ENCODE peak calls at places on chromosome 2, in eight cellular contexts. U is A549, W is Panc1, M is brain microvascular endothelial cell, F is colonic mucosa, L is lung, Z is ovary, P is stomach. Y is an unnamed sample.

GRCh38 chr2:25315316-25315680 is 26.4 kb downstream of the DNMT3A start:
- DNase-seq in U (no peak), W (no peak), M (no peak), F (no peak), L (no peak), Z (no peak), P (no peak), Y (no peak)

GRCh38 chr2:203722411-203722810 is 16.0 kb downstream of the CD28 start:
- DNase-seq in U (no peak), W (no peak), M (no peak), F (no peak), L (no peak), Z (no peak), P (no peak), Y (peak)

GRCh38 chr2:232872826-232873225 is 2.8 kb downstream of the SNORC start:
- DNase-seq in U (no peak), W (no peak), M (no peak), F (no peak), L (no peak), Z (no peak), P (no peak), Y (no peak)

GRCh38 chr2:169860149-169860548 is 32.9 kb downstream of the UBR3 start:
- DNase-seq in U (no peak), W (no peak), M (no peak), F (no peak), L (no peak), Z (no peak), P (no peak), Y (no peak)

GRCh38 chr2:7837232-7837760 is 844.6 kb upstream of the ID2 start:
- DNase-seq in U (no peak), W (no peak), M (no peak), F (no peak), L (no peak), Z (no peak), P (no peak), Y (no peak)

GRCh38 chr2:104654813-104655212 is 199.1 kb upstream of the POU3F3 start:
- DNase-seq in U (no peak), W (no peak), M (no peak), F (no peak), L (no peak), Z (no peak), P (no peak), Y (no peak)

GRCh38 chr2:79832540-79833234 is 319.8 kb downstream of the CTNNA2 start:
- DNase-seq in U (peak), W (no peak), M (no peak), F (no peak), L (no peak), Z (no peak), P (no peak), Y (peak)

GRCh38 chr2:202007015-202008011 is 26.3 kb upstream of the FZD7 start:
- DNase-seq in U (no peak), W (no peak), M (no peak), F (no peak), L (no peak), Z (no peak), P (no peak), Y (no peak)

GRCh38 chr2:142668420-142668819 is 209.0 kb upstream of the KYNU start:
- DNase-seq in U (no peak), W (no peak), M (no peak), F (no peak), L (no peak), Z (no peak), P (no peak), Y (no peak)

GRCh38 chr2:163553601-163554000 is 182.2 kb downstream of the FIGN start:
- DNase-seq in U (no peak), W (no peak), M (no peak), F (no peak), L (no peak), Z (no peak), P (no peak), Y (no peak)

GRCh38 chr2:233003658-233004555 is 9.1 kb downstream of the NGEF start:
- DNase-seq in U (no peak), W (no peak), M (no peak), F (no peak), L (no peak), Z (no peak), P (no peak), Y (no peak)

DNA sequence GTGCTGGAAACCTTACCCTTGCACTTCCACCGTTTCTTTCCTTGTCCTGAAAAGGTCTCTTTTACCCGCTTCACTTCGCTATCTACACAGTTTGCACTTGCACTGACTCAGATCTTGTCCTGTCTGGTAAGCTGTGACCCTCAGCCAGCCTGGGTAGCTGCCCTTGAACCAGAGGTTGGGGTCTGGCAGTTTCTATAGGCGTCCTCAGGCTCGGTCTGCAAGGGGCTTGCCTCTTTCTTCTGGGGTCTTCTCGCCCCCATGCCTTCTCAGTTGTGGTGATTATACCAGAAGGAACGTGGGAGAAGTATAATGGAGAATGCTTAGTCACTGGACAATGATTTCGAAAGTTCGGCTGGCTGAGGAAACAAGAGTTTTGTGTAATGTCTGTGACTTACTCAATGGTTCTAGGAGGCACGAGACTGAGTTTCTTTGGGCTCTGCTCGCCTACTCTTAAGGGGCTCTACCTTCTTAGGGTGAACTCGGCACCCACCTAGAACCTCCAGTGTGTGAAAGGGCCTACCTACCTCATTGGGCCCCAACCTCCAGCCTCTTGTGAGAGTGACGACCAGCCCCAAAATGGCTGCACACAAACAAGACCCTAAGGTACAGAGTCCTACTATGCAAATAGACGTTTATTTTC is 6.9 kb upstream of the STAT1 start:
- DNase-seq in U (peak), W (no peak), M (peak), F (peak), L (peak), Z (peak), P (peak), Y (no peak)
- TF ChIP-seq CTCF in U (no peak), W (no peak), M (no peak), F (no peak), L (no peak), Z (no peak), P (no peak), Y (no peak)

DNA sequence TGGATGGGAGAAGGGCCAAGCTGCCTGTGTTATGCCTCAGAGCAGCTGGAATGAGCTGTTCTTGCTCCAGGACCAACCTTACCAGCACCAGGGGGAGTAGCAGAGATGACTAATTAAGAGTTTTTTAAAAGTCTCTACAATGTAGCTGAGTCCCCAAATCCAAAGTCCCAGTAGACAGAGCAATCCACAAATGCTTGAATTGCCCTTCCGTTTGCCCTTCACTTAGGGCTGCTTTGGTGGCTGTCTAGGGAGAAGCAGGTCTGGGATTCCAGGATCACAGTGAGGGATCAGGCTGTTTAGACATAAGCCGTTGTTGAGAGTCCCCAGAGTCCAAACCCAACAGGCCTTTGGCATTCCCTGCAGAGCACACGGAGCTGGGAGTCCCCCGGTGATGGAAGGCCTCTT is 59.4 kb downstream of the RHOB start:
- DNase-seq in U (peak), W (no peak), M (peak), F (no peak), L (no peak), Z (no peak), P (no peak), Y (no peak)
- TF ChIP-seq CTCF in U (no peak), W (no peak), M (peak), F (no peak), L (no peak), Z (no peak), P (no peak), Y (no peak)

GRCh38 chr2:39629646-39630045 is 36.1 kb upstream of the TMEM178A start:
- DNase-seq in U (no peak), W (no peak), M (no peak), F (no peak), L (no peak), Z (no peak), P (no peak), Y (no peak)

GRCh38 chr2:39631715-39632114 is 34.0 kb upstream of the TMEM178A start:
- DNase-seq in U (peak), W (no peak), M (peak), F (no peak), L (no peak), Z (no peak), P (no peak), Y (no peak)

GRCh38 chr2:39631256-39631655 is 34.5 kb upstream of the TMEM178A start:
- DNase-seq in U (no peak), W (no peak), M (no peak), F (no peak), L (no peak), Z (no peak), P (no peak), Y (no peak)

GRCh38 chr2:39636306-39636705 is 29.4 kb upstream of the TMEM178A start:
- DNase-seq in U (no peak), W (no peak), M (no peak), F (no peak), L (no peak), Z (no peak), P (no peak), Y (no peak)

DNA sequence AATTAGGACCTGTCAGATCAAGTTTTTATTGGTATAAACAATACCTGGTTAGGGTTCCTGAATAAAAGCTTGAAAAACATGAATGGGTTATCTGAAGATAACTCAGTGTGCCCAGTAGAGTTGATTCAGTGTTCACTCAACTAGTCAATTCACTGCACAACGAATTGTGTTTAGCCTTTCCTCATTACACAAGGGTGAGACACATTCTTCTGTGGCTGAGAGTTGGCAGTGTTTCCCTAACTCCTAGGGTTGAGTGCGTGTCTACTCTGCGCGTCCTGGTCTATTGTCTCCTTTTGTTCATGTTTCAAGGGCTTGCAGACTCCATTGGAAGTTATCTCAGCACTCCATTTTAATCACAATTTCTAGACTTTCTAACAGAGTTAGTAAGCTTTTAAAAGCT is 32.8 kb upstream of the TMEM178A start:
- DNase-seq in U (no peak), W (no peak), M (peak), F (no peak), L (no peak), Z (no peak), P (no peak), Y (no peak)
- TF ChIP-seq CTCF in U (no peak), W (no peak), M (no peak), F (no peak), L (no peak), Z (no peak), P (no peak), Y (no peak)

GRCh38 chr2:43269706-43270105 is 43.3 kb upstream of the ZFP36L2 start:
- DNase-seq in U (no peak), W (no peak), M (peak), F (peak), L (peak), Z (peak), P (peak), Y (no peak)

GRCh38 chr2:43269074-43269572 is 42.7 kb upstream of the ZFP36L2 start:
- DNase-seq in U (peak), W (no peak), M (peak), F (peak), L (peak), Z (peak), P (peak), Y (no peak)

GRCh38 chr2:43270461-43270860 is 44.1 kb upstream of the ZFP36L2 start:
- DNase-seq in U (no peak), W (no peak), M (no peak), F (no peak), L (no peak), Z (no peak), P (no peak), Y (no peak)

GRCh38 chr2:43273477-43273876 is 47.1 kb upstream of the ZFP36L2 start:
- DNase-seq in U (no peak), W (no peak), M (peak), F (no peak), L (no peak), Z (no peak), P (no peak), Y (no peak)

DNA sequence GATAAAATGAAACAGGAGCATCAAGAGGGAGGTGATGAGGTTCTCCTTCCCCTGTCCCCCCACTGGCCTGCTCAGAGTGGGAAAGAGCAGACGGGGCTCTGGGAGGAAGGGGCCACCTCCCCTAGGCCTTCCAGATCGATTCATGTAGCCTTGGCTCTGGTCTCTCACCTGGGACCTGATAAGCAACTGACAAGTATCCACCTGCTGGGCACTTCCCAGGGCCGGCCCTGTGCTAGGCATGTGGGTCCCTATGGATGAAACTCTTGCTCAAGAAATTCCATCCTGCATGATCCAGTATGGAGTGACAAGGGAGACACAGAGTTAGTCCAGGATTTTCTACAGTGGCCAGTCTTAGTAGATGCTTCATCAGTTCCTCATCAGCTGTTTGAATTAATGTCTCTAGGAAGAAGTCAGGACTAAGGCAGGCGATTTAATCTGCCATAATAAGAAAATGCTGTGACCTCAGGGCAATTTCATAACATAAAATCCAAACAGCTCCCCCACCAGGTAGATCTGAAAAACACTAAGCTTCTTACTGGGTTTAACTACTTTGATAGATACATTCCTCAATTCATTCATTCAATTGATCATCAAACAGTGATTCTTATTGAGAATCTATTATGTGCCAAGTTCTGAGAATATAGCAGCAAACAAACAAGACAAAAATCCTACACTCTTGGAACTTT is 44.7 kb upstream of the ZFP36L2 start:
- DNase-seq in U (no peak), W (no peak), M (no peak), F (no peak), L (no peak), Z (no peak), P (no peak), Y (no peak)
- TF ChIP-seq CTCF in U (peak), W (no peak), M (no peak), F (no peak), L (no peak), Z (no peak), P (no peak), Y (no peak)

GRCh38 chr2:64622443-64623231 is 31.1 kb downstream of the SERTAD2 start:
- DNase-seq in U (no peak), W (no peak), M (peak), F (no peak), L (no peak), Z (peak), P (peak), Y (no peak)
- TF ChIP-seq CTCF in U (no peak), W (no peak), M (peak), F (no peak), L (no peak), Z (peak), P (no peak), Y (no peak)

GRCh38 chr2:157782057-157782845 is 93.9 kb downstream of the ACVR1 start:
- DNase-seq in U (peak), W (no peak), M (peak), F (no peak), L (no peak), Z (no peak), P (no peak), Y (no peak)
- TF ChIP-seq CTCF in U (no peak), W (peak), M (peak), F (no peak), L (no peak), Z (no peak), P (no peak), Y (no peak)

DNA sequence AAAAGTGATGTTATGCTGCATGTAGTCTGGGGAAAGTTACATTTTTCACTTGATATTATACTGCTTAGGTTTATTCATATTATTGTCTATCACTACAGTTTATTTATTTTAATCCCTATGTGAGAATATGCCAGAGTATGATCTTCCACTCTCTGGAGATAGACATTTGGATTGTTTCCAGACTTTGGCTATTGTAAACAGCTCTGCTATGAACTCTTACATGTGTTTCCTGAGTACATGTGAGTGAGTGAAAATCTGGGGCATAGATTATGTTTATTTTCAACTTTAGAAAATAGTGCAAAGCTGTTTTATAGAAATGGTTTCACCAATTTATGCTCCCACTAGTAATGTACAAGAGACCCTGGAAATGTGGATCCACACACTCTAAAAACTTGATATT is 49.0 kb upstream of the EPAS1 start:
- DNase-seq in U (no peak), W (no peak), M (no peak), F (no peak), L (no peak), Z (no peak), P (no peak), Y (no peak)
- TF ChIP-seq CTCF in U (no peak), W (no peak), M (no peak), F (no peak), L (no peak), Z (no peak), P (no peak), Y (no peak)

DNA sequence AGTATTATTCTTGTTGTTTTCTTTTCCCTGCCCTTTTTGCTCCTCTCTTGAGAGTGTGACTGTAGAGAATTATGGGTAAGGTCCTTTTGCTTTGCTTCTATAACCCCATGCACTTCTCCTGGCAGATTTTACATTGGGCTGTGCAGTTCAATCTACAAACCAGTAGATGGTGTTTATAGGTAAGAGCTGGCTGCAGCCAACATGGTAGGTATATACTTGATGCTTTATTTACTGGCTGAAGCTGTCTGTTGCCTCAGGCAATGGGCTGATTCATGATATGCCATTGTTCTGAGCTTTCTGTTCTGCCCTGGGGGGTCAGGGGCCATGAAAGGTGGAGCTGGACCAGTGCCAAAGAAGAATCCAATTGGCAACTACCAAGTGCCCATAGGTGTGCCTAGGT is 48.3 kb upstream of the MYL1 start:
- DNase-seq in U (peak), W (no peak), M (peak), F (no peak), L (no peak), Z (no peak), P (no peak), Y (peak)
- TF ChIP-seq CTCF in U (no peak), W (peak), M (peak), F (no peak), L (no peak), Z (no peak), P (no peak), Y (peak)

DNA sequence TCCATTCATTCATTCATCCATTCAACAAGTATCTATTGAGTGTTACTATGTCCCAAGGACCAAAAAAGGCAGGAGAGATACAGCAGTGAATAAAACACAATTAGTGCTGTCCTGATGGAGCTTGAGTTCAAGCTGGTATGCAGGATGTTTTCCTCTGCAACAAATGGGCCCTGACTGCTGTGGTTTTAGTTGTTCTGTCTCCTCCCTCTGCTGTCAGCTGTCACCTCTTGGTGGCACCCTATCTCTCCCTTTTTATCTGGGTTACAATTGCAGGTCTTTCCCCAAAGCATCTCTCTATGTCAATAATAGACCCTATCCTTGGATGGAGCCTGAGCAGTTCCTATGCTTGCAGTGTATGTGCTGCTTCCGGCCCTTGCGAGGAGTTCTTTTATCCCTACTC is 304.8 kb downstream of the PDE11A start:
- DNase-seq in U (no peak), W (no peak), M (no peak), F (no peak), L (no peak), Z (no peak), P (no peak), Y (no peak)
- TF ChIP-seq CTCF in U (no peak), W (peak), M (no peak), F (no peak), L (no peak), Z (no peak), P (no peak), Y (no peak)